ENCODE peak calls at places on chromosome 16, in five cellular contexts. F is anterior cingulate cortex, Q is AG08395, M is right cardiac atrium, S is caudate nucleus. A is an unnamed sample.

GRCh38 chr16:85882181-85882810 is 16.7 kb upstream of the IRF8 start:
- DNase-seq in M (no peak), F (no peak), Q (no peak), S (peak), A (no peak)

GRCh38 chr16:67271446-67271845 is 7.9 kb upstream of the PLEKHG4 start:
- DNase-seq in M (peak), Q (no peak), F (no peak), S (no peak), A (peak)

GRCh38 chr16:54285414-54286066 is 1.0 kb downstream of the IRX3 start:
- DNase-seq in M (peak), S (no peak), F (no peak), Q (peak), A (no peak)

GRCh38 chr16:78503501-78504110 is 404.2 kb downstream of the WWOX start:
- DNase-seq in M (no peak), S (peak), Q (peak), F (peak), A (peak)

GRCh38 chr16:11032922-11033291 is 88.5 kb downstream of the CLEC16A start:
- DNase-seq in F (no peak), S (no peak), Q (peak), M (peak), A (no peak)

GRCh38 chr16:27526169-27526568 is 23.5 kb downstream of the GTF3C1 start:
- DNase-seq in F (no peak), M (peak), S (no peak), Q (no peak), A (no peak)

GRCh38 chr16:75764154-75764768 is 38.0 kb upstream of the CPHXL start:
- DNase-seq in Q (peak), S (peak), F (peak), M (peak), A (no peak)

GRCh38 chr16:81866820-81867440 is 87.8 kb downstream of the PLCG2 start:
- DNase-seq in F (no peak), S (peak), Q (no peak), M (peak), A (no peak)

GRCh38 chr16:3825103-3825502 is 55.4 kb downstream of the CREBBP start:
- DNase-seq in S (no peak), M (no peak), Q (peak), F (no peak), A (no peak)

GRCh38 chr16:1290032-1290431 is 19.4 kb upstream of the UBE2I start:
- DNase-seq in M (no peak), F (no peak), S (no peak), Q (no peak), A (no peak)

GRCh38 chr16:80819988-80820387 is 15.6 kb upstream of the CDYL2 start:
- DNase-seq in Q (no peak), M (no peak), S (no peak), F (no peak), A (no peak)

GRCh38 chr16:84323626-84324025 is 28.9 kb downstream of the WFDC1 start:
- DNase-seq in Q (no peak), F (no peak), S (no peak), M (no peak), A (no peak)

GRCh38 chr16:49048557-49048956 is 233.1 kb downstream of the CBLN1 start:
- DNase-seq in M (no peak), F (no peak), S (peak), Q (peak), A (no peak)

GRCh38 chr16:81873843-81874752 is 95.0 kb downstream of the PLCG2 start:
- DNase-seq in F (no peak), S (peak), M (peak), Q (peak), A (no peak)

GRCh38 chr16:27482397-27483082 is 67.2 kb downstream of the GTF3C1 start:
- DNase-seq in M (no peak), S (no peak), F (no peak), Q (no peak), A (no peak)

GRCh38 chr16:21265104-21265825 is 12.8 kb downstream of the CRYM start:
- DNase-seq in M (peak), Q (no peak), F (no peak), S (peak), A (no peak)

GRCh38 chr16:88686062-88686438 is 257 bp downstream of the SNAI3 start:
- DNase-seq in F (no peak), M (no peak), Q (no peak), S (no peak), A (no peak)

GRCh38 chr16:56349711-56350161 is 75.6 kb downstream of the AMFR start:
- DNase-seq in Q (no peak), S (no peak), M (no peak), F (no peak), A (no peak)

GRCh38 chr16:66906916-66907836 is 11.5 kb downstream of the CDH16 start:
- DNase-seq in M (no peak), S (no peak), F (no peak), Q (no peak), A (no peak)

GRCh38 chr16:77657016-77657415 is 65.3 kb upstream of the NUDT7 start:
- DNase-seq in F (no peak), S (no peak), Q (no peak), M (no peak), A (no peak)

GRCh38 chr16:3997231-3997841 is 116.8 kb upstream of the CREBBP start:
- DNase-seq in S (no peak), Q (no peak), F (no peak), M (no peak), A (peak)

GRCh38 chr16:66894948-66895696 is 14.8 kb downstream of the PDP2 start:
- DNase-seq in Q (peak), S (peak), M (peak), F (peak), A (peak)

GRCh38 chr16:10552998-10553491 is 27.4 kb downstream of the EMP2 start:
- DNase-seq in Q (no peak), F (no peak), S (no peak), M (peak), A (no peak)